ENCODE peak calls at places on chromosomes 12 and 14, in nine cellular contexts. One of them, this sample, is unnamed.

GRCh38 chr12:12563529-12563928 is 866 bp upstream of the DUSP16 start:
- DNase-seq in breast epithelium: no peak
- DNase-seq in uterus: peak
- DNase-seq in H9: no peak
- DNase-seq in natural killer cell: no peak
- DNase-seq in progenitor cell of endocrine pancreas: no peak
- DNase-seq in neural crest cell: no peak
- DNase-seq in nephron progenitor cell: peak
- DNase-seq in H1: no peak
- DNase-seq in this sample: no peak

GRCh38 chr12:119225454-119225853 is 46.7 kb downstream of the HSPB8 start:
- DNase-seq in breast epithelium: no peak
- DNase-seq in uterus: no peak
- DNase-seq in H9: no peak
- DNase-seq in natural killer cell: no peak
- DNase-seq in progenitor cell of endocrine pancreas: no peak
- DNase-seq in neural crest cell: no peak
- DNase-seq in nephron progenitor cell: no peak
- DNase-seq in H1: no peak
- DNase-seq in this sample: no peak

GRCh38 chr12:16610006-16610520 is 4.1 kb upstream of the LMO3 start:
- DNase-seq in breast epithelium: no peak
- DNase-seq in uterus: peak
- DNase-seq in H9: no peak
- DNase-seq in natural killer cell: no peak
- DNase-seq in progenitor cell of endocrine pancreas: no peak
- DNase-seq in neural crest cell: no peak
- DNase-seq in nephron progenitor cell: no peak
- DNase-seq in H1: no peak
- DNase-seq in this sample: no peak

GRCh38 chr14:93683241-93683640 is 105.0 kb downstream of the PRIMA1 start:
- DNase-seq in breast epithelium: no peak
- DNase-seq in uterus: no peak
- DNase-seq in H9: peak
- DNase-seq in natural killer cell: no peak
- DNase-seq in progenitor cell of endocrine pancreas: no peak
- DNase-seq in neural crest cell: peak
- DNase-seq in nephron progenitor cell: peak
- DNase-seq in H1: no peak
- DNase-seq in this sample: peak

GRCh38 chr12:2737656-2738241 is 57.0 kb upstream of the FKBP4 start:
- DNase-seq in breast epithelium: no peak
- DNase-seq in uterus: no peak
- DNase-seq in H9: no peak
- DNase-seq in natural killer cell: no peak
- DNase-seq in progenitor cell of endocrine pancreas: no peak
- DNase-seq in neural crest cell: no peak
- DNase-seq in nephron progenitor cell: no peak
- DNase-seq in H1: no peak
- DNase-seq in this sample: no peak

GRCh38 chr12:78038541-78038940 is 207.8 kb downstream of the NAV3 start:
- DNase-seq in breast epithelium: no peak
- DNase-seq in uterus: no peak
- DNase-seq in H9: no peak
- DNase-seq in natural killer cell: no peak
- DNase-seq in progenitor cell of endocrine pancreas: no peak
- DNase-seq in neural crest cell: no peak
- DNase-seq in nephron progenitor cell: no peak
- DNase-seq in H1: no peak
- DNase-seq in this sample: no peak

GRCh38 chr12:58919271-58920101 is 818 bp downstream of the LRIG3 start:
- DNase-seq in breast epithelium: peak
- DNase-seq in uterus: peak
- DNase-seq in H9: peak
- DNase-seq in natural killer cell: no peak
- DNase-seq in progenitor cell of endocrine pancreas: no peak
- DNase-seq in neural crest cell: no peak
- DNase-seq in nephron progenitor cell: no peak
- DNase-seq in H1: no peak
- DNase-seq in this sample: no peak

GRCh38 chr14:58636129-58636528 is 1.6 kb upstream of the DACT1 start:
- DNase-seq in breast epithelium: no peak
- DNase-seq in uterus: no peak
- DNase-seq in H9: no peak
- DNase-seq in natural killer cell: no peak
- DNase-seq in progenitor cell of endocrine pancreas: no peak
- DNase-seq in neural crest cell: no peak
- DNase-seq in nephron progenitor cell: no peak
- DNase-seq in H1: no peak
- DNase-seq in this sample: no peak

GRCh38 chr12:89566615-89567014 is 40.8 kb upstream of the POC1B start:
- DNase-seq in breast epithelium: peak
- DNase-seq in uterus: peak
- DNase-seq in H9: no peak
- DNase-seq in natural killer cell: no peak
- DNase-seq in progenitor cell of endocrine pancreas: no peak
- DNase-seq in neural crest cell: no peak
- DNase-seq in nephron progenitor cell: no peak
- DNase-seq in H1: no peak
- DNase-seq in this sample: no peak

GRCh38 chr12:728781-729180 is 23.6 kb upstream of the WNK1 start:
- DNase-seq in breast epithelium: no peak
- DNase-seq in uterus: no peak
- DNase-seq in H9: no peak
- DNase-seq in natural killer cell: no peak
- DNase-seq in progenitor cell of endocrine pancreas: no peak
- DNase-seq in neural crest cell: no peak
- DNase-seq in nephron progenitor cell: no peak
- DNase-seq in H1: no peak
- DNase-seq in this sample: no peak

GRCh38 chr12:124392271-124392990 is 97.5 kb downstream of the RFLNA start:
- DNase-seq in breast epithelium: no peak
- DNase-seq in uterus: peak
- DNase-seq in H9: peak
- DNase-seq in natural killer cell: peak
- DNase-seq in progenitor cell of endocrine pancreas: no peak
- DNase-seq in neural crest cell: no peak
- DNase-seq in nephron progenitor cell: peak
- DNase-seq in H1: no peak
- DNase-seq in this sample: no peak
- TF ChIP-seq CTCF in breast epithelium: no peak
- TF ChIP-seq CTCF in uterus: peak
- TF ChIP-seq CTCF in H9: no peak
- TF ChIP-seq CTCF in natural killer cell: peak
- TF ChIP-seq CTCF in progenitor cell of endocrine pancreas: peak
- TF ChIP-seq CTCF in neural crest cell: peak
- TF ChIP-seq CTCF in nephron progenitor cell: peak
- TF ChIP-seq CTCF in H1: peak
- TF ChIP-seq CTCF in this sample: peak

GRCh38 chr14:68665792-68666195 is 127.1 kb downstream of the ZFP36L1 start:
- DNase-seq in breast epithelium: no peak
- DNase-seq in uterus: peak
- DNase-seq in H9: no peak
- DNase-seq in natural killer cell: no peak
- DNase-seq in progenitor cell of endocrine pancreas: no peak
- DNase-seq in neural crest cell: no peak
- DNase-seq in nephron progenitor cell: no peak
- DNase-seq in H1: no peak
- DNase-seq in this sample: no peak
- TF ChIP-seq CTCF in breast epithelium: no peak
- TF ChIP-seq CTCF in uterus: no peak
- TF ChIP-seq CTCF in H9: no peak
- TF ChIP-seq CTCF in natural killer cell: no peak
- TF ChIP-seq CTCF in progenitor cell of endocrine pancreas: no peak
- TF ChIP-seq CTCF in neural crest cell: no peak
- TF ChIP-seq CTCF in nephron progenitor cell: no peak
- TF ChIP-seq CTCF in H1: no peak
- TF ChIP-seq CTCF in this sample: no peak

GRCh38 chr14:104870368-104871144 is 5.5 kb downstream of the CEP170B start:
- DNase-seq in breast epithelium: no peak
- DNase-seq in uterus: no peak
- DNase-seq in H9: peak
- DNase-seq in natural killer cell: no peak
- DNase-seq in progenitor cell of endocrine pancreas: peak
- DNase-seq in neural crest cell: no peak
- DNase-seq in nephron progenitor cell: peak
- DNase-seq in H1: no peak
- DNase-seq in this sample: peak
- TF ChIP-seq CTCF in breast epithelium: no peak
- TF ChIP-seq CTCF in uterus: no peak
- TF ChIP-seq CTCF in H9: peak
- TF ChIP-seq CTCF in natural killer cell: no peak
- TF ChIP-seq CTCF in progenitor cell of endocrine pancreas: peak
- TF ChIP-seq CTCF in neural crest cell: peak
- TF ChIP-seq CTCF in nephron progenitor cell: peak
- TF ChIP-seq CTCF in H1: peak
- TF ChIP-seq CTCF in this sample: peak

DNA sequence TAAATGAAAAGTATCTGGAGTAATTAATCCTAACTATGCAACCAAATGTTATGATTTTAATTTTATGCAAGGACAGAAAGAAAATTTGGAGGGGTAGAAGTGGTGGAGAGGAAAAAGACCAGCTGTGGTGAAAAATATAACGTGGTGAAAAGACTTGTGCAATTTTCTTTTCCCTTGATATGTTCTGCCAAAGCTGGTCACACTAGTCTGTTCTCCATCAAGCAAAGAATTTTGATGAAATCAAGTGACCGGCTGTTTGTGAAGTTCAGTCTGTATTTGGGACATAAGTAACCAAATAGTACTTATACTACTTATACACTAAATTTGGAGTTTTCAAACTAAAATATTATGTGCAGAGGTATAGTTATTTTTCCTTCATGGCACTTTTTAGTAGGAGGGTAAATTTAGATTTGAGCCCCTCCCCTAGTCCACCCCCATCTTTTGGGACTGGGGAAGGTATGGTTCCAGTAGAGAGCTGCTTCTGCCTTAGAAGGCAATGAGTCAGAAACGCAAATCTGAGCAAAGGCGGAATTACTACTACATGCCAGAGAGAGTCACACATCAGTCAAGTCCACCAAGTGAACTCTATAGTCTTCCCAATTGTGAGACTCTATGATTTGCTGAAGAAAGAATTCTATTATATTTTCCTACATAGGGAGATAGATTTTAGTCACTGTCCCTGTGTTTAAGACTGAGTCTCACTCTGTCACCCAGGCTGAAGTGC is 229.7 kb downstream of the SLC25A21 start:
- DNase-seq in breast epithelium: no peak
- DNase-seq in uterus: no peak
- DNase-seq in H9: no peak
- DNase-seq in natural killer cell: no peak
- DNase-seq in progenitor cell of endocrine pancreas: no peak
- DNase-seq in neural crest cell: no peak
- DNase-seq in nephron progenitor cell: no peak
- DNase-seq in H1: no peak
- DNase-seq in this sample: no peak
- TF ChIP-seq CTCF in breast epithelium: no peak
- TF ChIP-seq CTCF in uterus: no peak
- TF ChIP-seq CTCF in H9: no peak
- TF ChIP-seq CTCF in natural killer cell: peak
- TF ChIP-seq CTCF in progenitor cell of endocrine pancreas: no peak
- TF ChIP-seq CTCF in neural crest cell: no peak
- TF ChIP-seq CTCF in nephron progenitor cell: no peak
- TF ChIP-seq CTCF in H1: no peak
- TF ChIP-seq CTCF in this sample: peak

DNA sequence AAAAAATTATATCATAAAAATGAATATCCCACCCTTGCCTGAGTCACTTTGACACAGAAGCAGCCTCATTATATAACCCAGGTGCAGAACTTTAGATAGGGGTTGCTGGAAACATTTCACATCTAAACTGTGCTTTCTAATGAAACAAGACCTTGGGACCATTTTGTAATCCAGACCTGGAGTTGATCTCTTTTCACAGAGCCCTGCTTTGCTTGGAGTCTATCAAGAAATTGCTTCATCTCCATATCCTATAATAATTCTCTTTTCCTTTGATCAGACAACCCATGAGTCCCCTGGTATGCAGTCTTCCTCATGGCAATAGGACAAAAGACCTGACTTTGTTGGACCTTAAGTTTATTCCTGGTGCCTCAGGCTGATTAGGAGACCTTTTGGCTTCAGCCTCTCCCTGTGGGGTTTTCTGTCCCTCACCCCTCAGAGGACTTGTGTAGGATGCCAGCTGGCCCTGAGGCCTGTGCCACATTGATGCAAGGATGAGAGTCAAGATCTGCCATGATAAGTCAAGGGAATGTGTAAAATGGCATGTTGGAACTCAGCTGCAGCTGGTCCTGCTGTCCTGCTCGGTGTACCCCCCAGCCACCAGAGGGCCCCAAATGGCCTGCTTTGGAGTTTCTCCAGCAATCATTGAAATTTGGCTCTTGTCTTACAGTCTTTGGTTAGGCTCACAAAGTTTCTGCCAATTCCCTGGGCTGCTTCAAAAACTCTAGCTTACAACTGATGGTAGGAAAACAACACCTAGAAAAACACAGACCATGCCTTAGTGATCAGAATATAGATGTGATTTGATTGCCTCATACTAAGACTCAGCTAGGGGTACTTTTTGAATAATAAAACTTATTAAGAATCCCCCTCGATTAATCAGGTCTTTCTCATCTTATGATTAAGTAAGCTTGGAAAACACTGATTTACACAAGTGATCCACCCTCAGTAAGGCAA is 76.6 kb downstream of the HSD17B6 start:
- DNase-seq in breast epithelium: no peak
- DNase-seq in uterus: no peak
- DNase-seq in H9: peak
- DNase-seq in natural killer cell: no peak
- DNase-seq in progenitor cell of endocrine pancreas: no peak
- DNase-seq in neural crest cell: peak
- DNase-seq in nephron progenitor cell: peak
- DNase-seq in H1: peak
- DNase-seq in this sample: peak
- TF ChIP-seq CTCF in breast epithelium: peak
- TF ChIP-seq CTCF in uterus: no peak
- TF ChIP-seq CTCF in H9: peak
- TF ChIP-seq CTCF in natural killer cell: peak
- TF ChIP-seq CTCF in progenitor cell of endocrine pancreas: peak
- TF ChIP-seq CTCF in neural crest cell: peak
- TF ChIP-seq CTCF in nephron progenitor cell: peak
- TF ChIP-seq CTCF in H1: peak
- TF ChIP-seq CTCF in this sample: no peak

GRCh38 chr12:132194056-132194455 is 49.8 kb downstream of the NOC4L start:
- DNase-seq in breast epithelium: no peak
- DNase-seq in uterus: no peak
- DNase-seq in H9: peak
- DNase-seq in natural killer cell: no peak
- DNase-seq in progenitor cell of endocrine pancreas: no peak
- DNase-seq in neural crest cell: no peak
- DNase-seq in nephron progenitor cell: no peak
- DNase-seq in H1: no peak
- DNase-seq in this sample: no peak
- TF ChIP-seq CTCF in breast epithelium: no peak
- TF ChIP-seq CTCF in uterus: no peak
- TF ChIP-seq CTCF in H9: peak
- TF ChIP-seq CTCF in natural killer cell: no peak
- TF ChIP-seq CTCF in progenitor cell of endocrine pancreas: peak
- TF ChIP-seq CTCF in neural crest cell: peak
- TF ChIP-seq CTCF in nephron progenitor cell: peak
- TF ChIP-seq CTCF in H1: peak
- TF ChIP-seq CTCF in this sample: peak

DNA sequence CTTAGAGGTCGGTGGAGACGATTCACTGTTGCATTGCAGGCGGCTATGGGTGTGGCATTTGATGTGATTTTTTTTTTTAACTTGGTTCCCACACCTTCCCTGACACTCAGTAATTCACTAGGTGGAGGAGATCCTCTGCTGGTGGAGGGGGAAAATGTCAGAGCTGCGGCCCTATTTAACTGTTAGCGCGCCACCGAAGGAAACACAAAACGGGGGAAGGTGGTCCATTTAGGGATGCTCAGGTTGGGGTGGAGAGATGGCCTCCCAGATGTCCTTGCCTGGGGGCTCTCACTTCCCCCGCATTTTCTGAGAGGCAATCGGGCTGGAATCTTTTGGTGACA is 4.3 kb upstream of the HOXC12 start:
- DNase-seq in breast epithelium: no peak
- DNase-seq in uterus: no peak
- DNase-seq in H9: no peak
- DNase-seq in natural killer cell: no peak
- DNase-seq in progenitor cell of endocrine pancreas: no peak
- DNase-seq in neural crest cell: no peak
- DNase-seq in nephron progenitor cell: no peak
- DNase-seq in H1: no peak
- DNase-seq in this sample: no peak
- TF ChIP-seq CTCF in breast epithelium: no peak
- TF ChIP-seq CTCF in uterus: no peak
- TF ChIP-seq CTCF in H9: no peak
- TF ChIP-seq CTCF in natural killer cell: no peak
- TF ChIP-seq CTCF in progenitor cell of endocrine pancreas: no peak
- TF ChIP-seq CTCF in neural crest cell: no peak
- TF ChIP-seq CTCF in nephron progenitor cell: no peak
- TF ChIP-seq CTCF in H1: no peak
- TF ChIP-seq CTCF in this sample: no peak

This sample was measured in glutamatergic neuron.